ENCODE peak calls at places on chromosomes 12 and 14, in six cellular contexts. P is HepG2, X is A549, D is GM12878, U is K562, I is endothelial cell of umbilical vein. V is an unnamed sample.

GRCh38 chr12:6779667-6780459 is 7.5 kb downstream of the LAG3 start:
- DNase-seq in P (peak; percentile 39), X (no peak), D (no peak), U (no peak), I (no peak), V (no peak)

GRCh38 chr12:130703733-130704375 is 12.2 kb downstream of the RIMBP2 start:
- DNase-seq in P (no peak), X (no peak), D (no peak), U (no peak), I (no peak), V (no peak)

GRCh38 chr12:49330631-49331359 is 6.2 kb downstream of the C1QL4 start:
- DNase-seq in P (no peak), X (no peak), D (no peak), U (no peak), I (no peak), V (no peak)

GRCh38 chr12:26833692-26834168 is 736 bp upstream of the ITPR2 start:
- DNase-seq in P (no peak), X (no peak), D (no peak), U (no peak), I (peak; percentile 46), V (peak; percentile 86)

GRCh38 chr14:61196792-61197191 is 84.3 kb downstream of the TMEM30B start:
- DNase-seq in P (peak; percentile 31), X (peak; percentile 27), D (no peak), U (no peak), I (no peak), V (peak; percentile 5)

GRCh38 chr14:39474416-39474911 is 42.2 kb upstream of the FBXO33 start:
- DNase-seq in P (peak; percentile 87), X (no peak), D (no peak), U (no peak), I (no peak), V (no peak)

GRCh38 chr12:74292351-74293194 is 245.1 kb upstream of the ATXN7L3B start:
- DNase-seq in P (no peak), X (no peak), D (no peak), U (peak; percentile 57), I (no peak), V (no peak)

GRCh38 chr12:111444314-111444705 is 38.6 kb downstream of the SH2B3 start:
- DNase-seq in P (no peak), X (no peak), D (peak; percentile 86), U (no peak), I (no peak), V (peak; percentile 62)

GRCh38 chr14:39396448-39396847 is 35.8 kb downstream of the FBXO33 start:
- DNase-seq in P (no peak), X (no peak), D (no peak), U (no peak), I (no peak), V (peak; percentile 8)

GRCh38 chr12:84862190-84862589 is 50.4 kb downstream of the SLC6A15 start:
- DNase-seq in P (no peak), X (no peak), D (no peak), U (no peak), I (no peak), V (no peak)

GRCh38 chr14:102900631-102901571 is 21.6 kb upstream of the AMN start:
- DNase-seq in P (no peak), X (no peak), D (no peak), U (no peak), I (no peak), V (no peak)

GRCh38 chr12:50017653-50018052 is 7.6 kb downstream of the RACGAP1 start:
- DNase-seq in P (no peak), X (no peak), D (no peak), U (no peak), I (no peak), V (peak; percentile 56)

GRCh38 chr12:78555802-78556201 is 308.8 kb upstream of the SYT1 start:
- DNase-seq in P (no peak), X (no peak), D (no peak), U (no peak), I (no peak), V (no peak)

GRCh38 chr14:92716131-92716530 is 32.3 kb downstream of the LGMN start:
- DNase-seq in P (no peak), X (no peak), D (no peak), U (no peak), I (no peak), V (no peak)

GRCh38 chr12:67339530-67339929 is 70.4 kb downstream of the CAND1 start:
- DNase-seq in P (no peak), X (no peak), D (no peak), U (no peak), I (no peak), V (no peak)

GRCh38 chr14:86999076-86999475 is 993.9 kb downstream of the GALC start:
- DNase-seq in P (no peak), X (no peak), D (no peak), U (no peak), I (no peak), V (no peak)

GRCh38 chr12:56029666-56030293 is 8.9 kb downstream of the IKZF4 start:
- DNase-seq in P (peak; percentile 71), X (peak; percentile 78), D (no peak), U (peak; percentile 56), I (peak; percentile 76), V (peak; percentile 73)

GRCh38 chr14:77043177-77043983 is 14.9 kb upstream of the IRF2BPL start:
- DNase-seq in P (peak; percentile 89), X (no peak), D (peak; percentile 60), U (no peak), I (peak; percentile 33), V (peak; percentile 80)

GRCh38 chr12:72511906-72512305 is 239.7 kb downstream of the TRHDE start:
- DNase-seq in P (no peak), X (no peak), D (no peak), U (no peak), I (no peak), V (no peak)

GRCh38 chr12:77469614-77470333 is 360.9 kb upstream of the NAV3 start:
- DNase-seq in P (no peak), X (no peak), D (no peak), U (no peak), I (no peak), V (no peak)

GRCh38 chr12:95976416-95976832 is 19.7 kb downstream of the HAL start:
- DNase-seq in P (peak; percentile 82), X (no peak), D (no peak), U (no peak), I (no peak), V (no peak)

GRCh38 chr12:51631591-51631990 is 40.6 kb downstream of the SCN8A start:
- DNase-seq in P (no peak), X (peak; percentile 15), D (no peak), U (no peak), I (peak; percentile 41), V (no peak)

GRCh38 chr14:93880025-93880820 is 46.9 kb upstream of the FAM181A start:
- DNase-seq in P (no peak), X (no peak), D (no peak), U (no peak), I (no peak), V (no peak)

GRCh38 chr12:29709641-29710040 is 74.1 kb downstream of the TMTC1 start:
- DNase-seq in P (no peak), X (no peak), D (no peak), U (no peak), I (no peak), V (no peak)

GRCh38 chr12:60191676-60192359 is 596.0 kb downstream of the SLC16A7 start:
- DNase-seq in P (no peak), X (no peak), D (no peak), U (no peak), I (peak; percentile 34), V (no peak)

GRCh38 chr14:65949711-65950516 is 536.3 kb upstream of the CCDC196 start:
- DNase-seq in P (peak; percentile 29), X (no peak), D (no peak), U (no peak), I (no peak), V (no peak)

GRCh38 chr12:57182918-57183575 is 33.5 kb upstream of the NXPH4 start:
- DNase-seq in P (peak; percentile 39), X (peak; percentile 94), D (peak; percentile 15), U (peak; percentile 92), I (peak; percentile 50), V (peak; percentile 67)

GRCh38 chr12:132117558-132117875 is 26.6 kb downstream of the DDX51 start:
- DNase-seq in P (no peak), X (peak; percentile 11), D (no peak), U (peak; percentile 38), I (no peak), V (peak; percentile 38)

GRCh38 chr12:57128519-57129247 is 400 bp downstream of the LRP1 start:
- DNase-seq in P (no peak), X (no peak), D (no peak), U (no peak), I (no peak), V (no peak)

GRCh38 chr12:2550470-2551090 is 244.2 kb upstream of the FKBP4 start:
- DNase-seq in P (no peak), X (no peak), D (no peak), U (no peak), I (no peak), V (no peak)
- TF ChIP-seq MYC in P (no peak), X (no peak), D (no peak), U (no peak), I (no peak), V (no peak)

DNA sequence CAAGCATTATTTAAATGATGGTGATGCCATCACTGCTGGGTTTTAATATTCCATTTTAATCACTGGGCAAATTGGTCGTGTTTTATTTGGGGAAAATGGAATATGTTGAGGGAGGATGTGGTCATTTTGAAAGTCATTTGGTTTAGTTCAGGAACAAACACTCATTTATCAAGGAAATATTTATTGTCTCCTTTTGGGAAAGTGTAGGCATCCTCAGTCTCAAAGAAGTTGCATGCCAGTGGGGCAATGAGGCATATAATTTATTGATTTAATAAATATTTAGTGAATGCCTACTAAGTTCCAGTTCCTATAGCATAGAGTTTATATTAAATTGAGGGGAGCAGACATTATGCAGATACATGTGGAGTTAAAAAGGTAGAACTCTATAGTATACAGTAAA is 134.3 kb downstream of the NPAS3 start:
- DNase-seq in P (no peak), X (no peak), D (no peak), U (no peak), I (no peak), V (no peak)
- TF ChIP-seq CTCF in P (no peak), X (no peak), D (no peak), U (no peak), I (no peak), V (no peak)

GRCh38 chr14:35229084-35229483 is 63.1 kb upstream of the PSMA6 start:
- DNase-seq in P (no peak), X (no peak), D (no peak), U (no peak), I (no peak), V (no peak)
- TF ChIP-seq MAX in P (no peak), X (no peak), D (no peak), U (no peak), I (no peak), V (no peak)

GRCh38 chr14:52467515-52468266 is 84.6 kb downstream of the TXNDC16 start:
- DNase-seq in P (no peak), X (no peak), D (no peak), U (no peak), I (no peak), V (no peak)

GRCh38 chr14:52472728-52473127 is 79.6 kb downstream of the TXNDC16 start:
- DNase-seq in P (no peak), X (no peak), D (no peak), U (no peak), I (no peak), V (no peak)

DNA sequence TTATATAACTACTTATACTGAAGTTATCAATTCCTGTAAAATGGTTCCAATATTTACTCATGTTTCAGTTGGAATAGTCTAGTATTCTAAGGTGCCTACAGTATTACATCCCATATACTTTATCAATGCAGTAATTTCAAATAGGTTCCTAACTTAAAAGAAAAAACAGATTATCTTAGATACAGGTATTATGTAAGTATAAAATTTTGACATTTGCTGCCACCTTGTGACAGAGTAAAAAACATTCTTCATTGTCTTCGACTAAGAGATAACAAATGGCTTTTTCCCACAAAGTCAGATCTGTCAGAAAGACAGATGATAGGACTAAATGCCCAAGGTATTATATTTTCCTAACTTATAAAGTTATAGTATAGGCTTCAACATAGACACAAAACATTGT is 78.7 kb downstream of the TXNDC16 start:
- DNase-seq in P (peak; percentile 44), X (no peak), D (no peak), U (no peak), I (peak; percentile 43), V (peak; percentile 46)
- TF ChIP-seq MYC in P (no peak), X (no peak), D (no peak), U (no peak), I (no peak), V (no peak)